ENCODE peak calls at places on chromosomes 6 and 20, in five cellular contexts. W is uterus, U is A549, L is Peyer's patch, E is body of pancreas. T is an unnamed sample.
A peak's percentile ranks its signal among the peaks of the same experiment; 100 is the strongest.

GRCh38 chr6:44227138-44227770 is 3.9 kb downstream of the SLC29A1 start:
- DNase-seq in W (no peak), L (no peak), E (no peak), U (no peak), T (no peak)

GRCh38 chr20:38445402-38445801 is 10.3 kb upstream of the SNHG17 start:
- DNase-seq in L (no peak), U (no peak), W (no peak), E (no peak), T (no peak)

GRCh38 chr6:41984623-41985022 is 43.0 kb upstream of the CCND3 start:
- DNase-seq in L (no peak), E (no peak), U (no peak), W (no peak), T (no peak)

GRCh38 chr6:154112181-154112809 is 73.3 kb downstream of the OPRM1 start:
- DNase-seq in E (no peak), W (no peak), U (no peak), L (no peak), T (no peak)

GRCh38 chr6:90397047-90397446 is 100.4 kb upstream of the BACH2 start:
- DNase-seq in U (no peak), L (no peak), W (no peak), E (no peak), T (no peak)

GRCh38 chr6:160790028-160790792 is 88.2 kb downstream of the PLG start:
- DNase-seq in U (no peak), W (no peak), L (no peak), E (no peak), T (peak; percentile 5)

GRCh38 chr6:170173416-170173990 is 117.4 kb downstream of the DLL1 start:
- DNase-seq in W (no peak), L (no peak), U (no peak), E (no peak), T (no peak)

GRCh38 chr6:93849857-93850256 is 430.5 kb upstream of the EPHA7 start:
- DNase-seq in L (no peak), E (no peak), U (no peak), W (no peak), T (no peak)

GRCh38 chr20:46757135-46757534 is 47.7 kb downstream of the SLC2A10 start:
- DNase-seq in E (no peak), L (no peak), W (no peak), U (no peak), T (no peak)

GRCh38 chr20:50281831-50282591 is 91.4 kb downstream of the CEBPB start:
- DNase-seq in U (peak; percentile 41), E (no peak), L (no peak), W (no peak), T (no peak)

GRCh38 chr20:2858591-2858990 is 14.7 kb upstream of the PTPRA start:
- DNase-seq in U (no peak), W (no peak), E (no peak), L (no peak), T (no peak)

GRCh38 chr20:43959079-43959919 is 44.6 kb downstream of the TOX2 start:
- DNase-seq in E (peak; percentile 44), W (no peak), L (peak; percentile 58), U (no peak), T (no peak)

GRCh38 chr6:34319471-34319885 is 70.7 kb upstream of the SMIM29 start:
- DNase-seq in E (no peak), L (no peak), U (no peak), W (no peak), T (no peak)

GRCh38 chr6:23349521-23350147 is 776.4 kb upstream of the NRSN1 start:
- DNase-seq in W (no peak), L (no peak), E (no peak), U (peak; percentile 28), T (no peak)

GRCh38 chr6:116118608-116119007 is 7.3 kb downstream of the COL10A1 start:
- DNase-seq in E (no peak), U (no peak), W (no peak), L (no peak), T (no peak)

GRCh38 chr6:166691199-166691598 is 64.1 kb upstream of the RPS6KA2 start:
- DNase-seq in W (peak; percentile 33), U (no peak), E (peak; percentile 66), L (no peak), T (peak; percentile 43)

GRCh38 chr6:19757036-19757435 is 80.1 kb upstream of the ID4 start:
- DNase-seq in U (no peak), L (no peak), W (no peak), E (no peak), T (no peak)

GRCh38 chr6:138287144-138287955 is 69.1 kb upstream of the PBOV1 start:
- DNase-seq in U (peak; percentile 31), W (no peak), L (peak; percentile 63), E (peak; percentile 83), T (peak; percentile 39)

GRCh38 chr20:61812771-61813485 is 252.8 kb downstream of the TAF4 start:
- DNase-seq in E (no peak), U (no peak), W (no peak), L (no peak), T (no peak)

GRCh38 chr6:90274481-90275030 is 22.1 kb downstream of the BACH2 start:
- DNase-seq in W (no peak), E (no peak), U (no peak), L (no peak), T (no peak)

GRCh38 chr20:58645277-58645968 is 5.7 kb upstream of the STX16 start:
- DNase-seq in W (no peak), L (no peak), U (no peak), E (no peak), T (peak; percentile 65)

GRCh38 chr6:142833054-142833453 is 111.9 kb downstream of the HIVEP2 start:
- DNase-seq in L (no peak), E (no peak), W (no peak), U (peak; percentile 37), T (no peak)

GRCh38 chr20:50635676-50636600 is 55.4 kb downstream of the RIPOR3 start:
- DNase-seq in U (peak; percentile 84), L (peak; percentile 80), E (peak; percentile 76), W (peak; percentile 70), T (peak; percentile 83)

GRCh38 chr20:21096321-21097043 is 9.7 kb downstream of the LINC00237 start:
- DNase-seq in W (no peak), E (no peak), L (no peak), U (peak; percentile 66), T (no peak)

GRCh38 chr20:59163641-59164530 is at the start of gene ZNF831:
- DNase-seq in W (no peak), U (no peak), E (no peak), L (no peak), T (no peak)

GRCh38 chr20:10217517-10218410 is 866 bp upstream of the SNAP25 start:
- DNase-seq in W (peak; percentile 78), E (peak; percentile 37), L (no peak), U (peak; percentile 94), T (peak; percentile 69)

GRCh38 chr20:588932-589672 is 21.0 kb downstream of the TCF15 start:
- DNase-seq in L (no peak), E (no peak), W (no peak), U (peak; percentile 41), T (no peak)

GRCh38 chr6:130467146-130467545 is 101.3 kb downstream of the TMEM200A start:
- DNase-seq in L (no peak), W (no peak), U (no peak), E (no peak), T (no peak)

DNA sequence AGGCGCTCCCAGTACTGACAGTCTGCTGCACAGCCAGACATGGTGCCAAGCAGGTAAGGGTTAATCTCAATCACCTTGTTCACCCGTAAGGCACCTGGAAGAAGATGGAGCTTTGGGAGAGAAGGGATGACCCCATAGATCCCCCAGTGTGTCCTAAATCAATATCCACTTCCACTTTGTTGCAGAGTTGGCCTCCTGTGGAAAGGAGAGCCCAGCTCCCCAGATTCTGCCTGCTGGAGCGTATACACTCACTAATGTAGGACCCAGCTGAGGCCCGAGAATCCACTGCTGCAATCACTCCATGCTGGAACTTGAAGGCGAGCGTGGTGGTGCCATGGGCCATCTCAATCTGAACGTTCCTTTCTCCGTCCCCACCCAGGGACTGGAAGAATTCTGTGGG is 1.2 kb downstream of the PSMB8 start:
- DNase-seq in U (no peak), E (no peak), W (no peak), L (no peak), T (no peak)
- H3K27ac ChIP-seq in U (no peak overlapping the region), E (no peak overlapping the region), W (peak overlapping the region; percentile 90), L (peak overlapping the region; percentile 100), T (peak overlapping the region; percentile 95)

GRCh38 chr20:25209400-25209799 is 13.9 kb downstream of the ENTPD6 start:
- DNase-seq in L (no peak), W (no peak), U (no peak), E (no peak), T (no peak)
- TF ChIP-seq POLR2A in L (no peak), W (no peak), U (no peak), E (no peak), T (no peak)

GRCh38 chr20:53655909-53656652 is 62.4 kb upstream of the ZNF217 start:
- DNase-seq in L (no peak), U (no peak), E (no peak), W (no peak), T (no peak)
- H3K27ac ChIP-seq in L (peak overlapping the region; percentile 8), U (peak overlapping the region; percentile 90), E (peak overlapping the region; percentile 38), W (peak overlapping the region; percentile 59), T (no peak overlapping the region)

GRCh38 chr6:26249959-26250805 is 114.8 kb upstream of the BTN3A2 start:
- DNase-seq in E (peak; percentile 29), U (peak; percentile 82), L (peak; percentile 89), W (no peak), T (peak; percentile 71)
- TF ChIP-seq POLR2A in E (peak; percentile 51), U (peak; percentile 63), L (peak; percentile 75), W (peak; percentile 5), T (peak; percentile 91)

GRCh38 chr20:29452186-29452585 is 1805.3 kb upstream of the DEFB115 start:
- DNase-seq in L (no peak), U (no peak), W (no peak), E (no peak), T (no peak)
- H3K27ac ChIP-seq in L (no peak overlapping the region), U (no peak overlapping the region), W (no peak overlapping the region), E (no peak overlapping the region), T (no peak overlapping the region)

GRCh38 chr20:5065489-5066383 is 54.0 kb downstream of the PCNA start:
- DNase-seq in U (peak; percentile 98), L (no peak), W (peak; percentile 15), E (peak; percentile 96), T (peak; percentile 98)
- TF ChIP-seq POLR2A in U (no peak), L (no peak), W (no peak), E (no peak), T (peak; percentile 3)

GRCh38 chr6:31187780-31188194 is 17.3 kb upstream of the POU5F1 start:
- DNase-seq in L (no peak), U (no peak), W (no peak), E (peak; percentile 69), T (no peak)
- H3K27ac ChIP-seq in L (no peak overlapping the region), U (peak overlapping the region; percentile 96), W (no peak overlapping the region), E (peak overlapping the region; percentile 90), T (no peak overlapping the region)

DNA sequence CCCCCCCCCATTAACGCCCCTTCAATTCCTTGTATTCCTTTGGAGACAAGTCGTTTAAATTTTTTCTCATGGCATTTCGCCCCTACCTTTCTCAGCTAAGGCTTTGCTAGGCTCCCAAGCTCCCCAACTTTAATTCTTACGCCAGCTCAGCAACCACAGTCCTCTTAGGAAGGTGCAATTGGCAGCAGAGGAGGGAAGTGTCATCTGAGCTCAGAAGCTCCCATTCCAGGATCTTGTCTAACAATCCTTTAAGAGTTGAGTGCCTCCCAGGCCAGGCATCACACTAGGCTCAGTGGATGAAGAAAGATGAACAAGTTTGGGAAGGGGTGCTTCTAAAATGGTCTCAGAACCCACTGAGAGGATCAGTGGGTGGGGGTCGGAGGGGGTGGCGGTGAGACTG is 131.2 kb upstream of the AKAP12 start:
- DNase-seq in W (no peak), U (no peak), L (no peak), E (no peak), T (no peak)
- TF ChIP-seq POLR2A in W (no peak), U (no peak), L (no peak), E (no peak), T (no peak)